ENCODE peak calls at places on chromosomes 4 and X, in eight cellular contexts. E is tibial nerve, K is stomach, J is heart left ventricle, T is fibroblast of villous mesenchyme, O is GM13976, U is kidney, Q is tibial artery. Z is an unnamed sample.

GRCh38 chr4:36332023-36332781 is 50.8 kb downstream of the DTHD1 start:
- DNase-seq in T (no peak), K (no peak), Q (no peak), O (no peak), J (no peak), E (no peak), U (no peak), Z (no peak)

GRCh38 chrX:129686422-129686948 is 31.7 kb upstream of the APLN start:
- DNase-seq in T (peak), J (peak), K (no peak), O (no peak), U (no peak), E (no peak), Q (no peak), Z (peak)

GRCh38 chr4:146330392-146330791 is 116.1 kb downstream of the REELD1 start:
- DNase-seq in T (no peak), O (no peak), J (no peak), K (no peak), U (no peak), E (no peak), Q (no peak), Z (no peak)

GRCh38 chr4:108466936-108467902 is 153.2 kb upstream of the RPL34 start:
- DNase-seq in Q (no peak), J (no peak), U (no peak), K (no peak), T (peak), O (peak), E (no peak), Z (peak)

GRCh38 chr4:15947684-15948083 is 9.1 kb upstream of the FGFBP1 start:
- DNase-seq in J (no peak), Q (no peak), E (no peak), O (no peak), T (no peak), K (no peak), U (no peak), Z (no peak)

GRCh38 chrX:119488749-119489148 is 20.5 kb downstream of the SLC25A5 start:
- DNase-seq in Q (no peak), J (no peak), O (peak), E (peak), T (peak), U (no peak), K (peak), Z (peak)

GRCh38 chr4:41575207-41575606 is 37.2 kb downstream of the LIMCH1 start:
- DNase-seq in Q (no peak), O (no peak), J (no peak), T (no peak), E (no peak), K (no peak), U (no peak), Z (no peak)

GRCh38 chr4:21134994-21135393 is 434.7 kb downstream of the PACRGL start:
- DNase-seq in Q (no peak), U (no peak), O (no peak), T (peak), J (no peak), K (no peak), E (no peak), Z (peak)

GRCh38 chr4:22739933-22740332 is 47.2 kb downstream of the GBA3 start:
- DNase-seq in Q (no peak), K (no peak), E (no peak), T (no peak), O (no peak), U (peak), J (no peak), Z (no peak)

GRCh38 chrX:13669246-13669689 is 16.3 kb downstream of the TCEANC start:
- DNase-seq in K (peak), E (peak), T (peak), O (peak), U (peak), Q (peak), J (peak), Z (peak)

GRCh38 chrX:151746502-151746901 is 12.0 kb downstream of the CNGA2 start:
- DNase-seq in E (no peak), K (no peak), O (no peak), T (no peak), Q (no peak), U (no peak), J (no peak), Z (no peak)

GRCh38 chrX:88437563-88437962 is 309.5 kb upstream of the CPXCR1 start:
- DNase-seq in J (no peak), T (no peak), O (no peak), K (no peak), U (no peak), E (no peak), Q (no peak), Z (no peak)

GRCh38 chr4:37383579-37384229 is 139.2 kb downstream of the NWD2 start:
- DNase-seq in K (no peak), O (peak), T (peak), J (no peak), Q (no peak), E (no peak), U (no peak), Z (peak)

GRCh38 chr4:56311299-56311975 is 75.9 kb downstream of the AASDH start:
- DNase-seq in J (no peak), O (no peak), E (no peak), U (no peak), T (no peak), K (no peak), Q (no peak), Z (no peak)

GRCh38 chrX:139126493-139126892 is 404.0 kb upstream of the F9 start:
- DNase-seq in U (no peak), E (no peak), O (peak), K (peak), J (no peak), Q (no peak), T (no peak), Z (no peak)

DNA sequence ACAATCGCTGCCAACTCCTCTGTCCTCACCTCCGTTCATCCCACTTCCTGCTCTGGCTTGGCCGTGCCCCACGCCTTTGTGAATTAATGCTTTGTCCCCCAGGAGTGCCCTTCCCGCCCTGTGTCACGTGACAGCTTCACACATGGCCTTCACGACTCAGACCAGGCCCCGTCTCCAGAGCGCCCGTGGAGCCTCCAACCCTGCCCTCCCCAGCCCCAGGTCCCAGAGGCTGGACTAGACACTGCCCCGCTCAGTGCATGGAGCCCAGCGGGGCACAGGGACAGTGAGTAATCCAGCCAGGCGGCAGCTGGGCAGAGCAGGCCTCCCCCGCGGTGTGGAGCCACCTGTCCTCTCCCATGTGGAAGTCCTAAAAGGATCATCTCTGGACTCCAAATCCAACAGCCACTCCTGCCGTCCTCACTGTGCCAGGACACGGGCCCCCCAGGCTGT is 7.4 kb downstream of the ADRA2C start:
- DNase-seq in O (no peak), U (no peak), K (no peak), T (no peak), J (no peak), E (no peak), Q (no peak), Z (no peak)
- TF ChIP-seq CTCF in O (no peak), U (no peak), K (no peak), T (no peak), J (no peak), E (no peak), Q (no peak), Z (no peak)

DNA sequence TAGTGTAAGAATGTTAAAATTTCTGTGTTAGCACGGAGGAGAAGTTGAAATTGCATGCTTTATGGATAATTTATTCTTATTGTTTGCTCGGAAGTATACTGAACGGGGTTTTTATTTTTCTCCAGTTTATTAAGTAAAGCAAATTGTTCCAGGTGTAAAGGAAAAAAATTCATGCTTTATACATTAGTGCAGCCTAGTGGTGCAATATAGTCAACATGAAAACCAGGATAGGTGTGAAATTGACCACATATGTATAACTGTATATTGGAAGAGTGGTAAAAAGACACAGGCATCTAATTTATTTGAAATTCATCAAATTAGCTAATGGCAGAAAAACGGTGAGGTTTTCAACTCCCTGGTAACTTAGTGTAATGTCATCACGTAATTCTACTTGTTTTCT is 959 bp downstream of the BRS3 start:
- DNase-seq in J (no peak), O (no peak), U (no peak), E (no peak), T (no peak), Q (no peak), K (no peak), Z (no peak)
- TF ChIP-seq CTCF in J (no peak), O (no peak), U (no peak), E (no peak), T (no peak), Q (no peak), K (no peak), Z (no peak)

DNA sequence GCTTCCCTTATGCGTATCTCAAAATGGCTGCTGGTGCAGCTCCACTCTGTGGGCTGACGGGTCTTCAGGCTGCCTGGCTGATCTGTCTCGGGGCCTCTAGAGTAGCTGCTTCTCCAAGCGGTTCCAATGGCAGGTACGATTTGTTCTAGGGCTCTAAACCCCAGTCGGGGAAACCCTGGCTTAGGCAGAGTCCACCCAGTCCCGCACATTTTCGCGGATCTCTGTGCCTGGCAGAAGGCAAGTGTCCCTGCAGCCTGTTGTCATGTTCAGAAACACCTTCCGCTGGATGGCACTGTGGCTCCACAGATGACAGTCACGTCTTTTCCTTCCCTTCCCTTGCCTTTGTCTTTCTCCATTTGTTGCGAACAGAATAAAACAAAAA is 54.4 kb downstream of the NBDY start:
- DNase-seq in Q (no peak), E (no peak), K (peak), U (peak), J (peak), O (no peak), T (peak), Z (no peak)
- TF ChIP-seq CTCF in Q (no peak), E (no peak), K (peak), U (no peak), J (no peak), O (peak), T (no peak), Z (no peak)

GRCh38 chr4:154029171-154029570 is 240.3 kb upstream of the SFRP2 start:
- DNase-seq in Q (no peak), K (no peak), O (no peak), J (no peak), E (no peak), T (no peak), U (no peak), Z (no peak)

GRCh38 chr4:154018659-154019058 is 229.8 kb upstream of the SFRP2 start:
- DNase-seq in O (no peak), T (no peak), Q (no peak), J (no peak), U (no peak), E (no peak), K (no peak), Z (no peak)

DNA sequence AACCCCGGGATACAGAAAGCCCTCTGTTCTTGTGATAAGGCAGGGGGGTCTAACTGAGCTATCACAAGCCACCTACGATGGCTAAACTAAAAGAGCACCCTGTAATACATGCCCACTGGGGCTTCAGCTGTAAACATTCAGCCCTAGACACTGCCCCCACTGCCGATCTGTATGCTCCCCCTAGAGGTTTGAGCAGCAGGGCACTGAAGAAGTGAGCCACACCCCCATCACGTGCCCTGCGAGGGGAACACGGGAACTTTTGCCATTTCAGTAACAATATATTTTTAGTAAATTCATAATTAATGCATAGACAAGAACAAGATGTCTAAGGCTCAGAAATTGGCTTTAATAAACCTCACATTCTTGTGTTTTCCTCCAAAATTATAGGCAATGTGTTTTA is 235.2 kb upstream of the SFRP2 start:
- DNase-seq in O (no peak), U (no peak), Q (no peak), E (no peak), J (no peak), T (no peak), K (no peak), Z (no peak)
- TF ChIP-seq CTCF in O (peak), U (no peak), Q (no peak), E (no peak), J (no peak), T (no peak), K (no peak), Z (peak)

GRCh38 chr4:81572398-81572797 is 100.7 kb upstream of the RASGEF1B start:
- DNase-seq in Q (no peak), E (no peak), K (no peak), J (no peak), U (no peak), O (no peak), T (no peak), Z (no peak)

GRCh38 chr4:81565137-81565870 is 93.6 kb upstream of the RASGEF1B start:
- DNase-seq in E (peak), O (no peak), U (peak), J (peak), K (peak), Q (peak), T (peak), Z (no peak)

GRCh38 chr4:81566076-81566663 is 94.5 kb upstream of the RASGEF1B start:
- DNase-seq in J (peak), T (no peak), O (no peak), K (no peak), U (no peak), Q (no peak), E (no peak), Z (no peak)

GRCh38 chr4:81573817-81574216 is 102.1 kb upstream of the RASGEF1B start:
- DNase-seq in U (no peak), K (no peak), Q (no peak), E (no peak), O (no peak), T (no peak), J (no peak), Z (no peak)

DNA sequence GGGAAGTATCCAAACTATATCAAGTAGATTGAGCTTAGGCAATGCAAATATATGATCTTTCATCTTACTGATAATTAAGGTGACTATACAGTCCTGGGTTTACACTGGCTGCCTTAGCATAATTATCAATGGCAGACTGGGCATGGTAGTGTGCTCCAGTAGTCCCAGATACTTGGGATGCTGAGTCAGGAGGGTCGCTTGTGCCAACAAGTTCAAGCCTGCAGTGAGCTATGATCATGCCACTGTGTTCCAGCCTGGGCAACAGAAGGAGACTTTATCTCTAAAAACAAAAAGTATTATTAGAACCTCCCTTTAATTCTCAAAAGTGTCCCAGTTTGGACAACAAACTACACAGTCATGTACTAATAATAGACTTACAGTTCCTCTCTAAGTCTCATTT is 99.4 kb upstream of the RASGEF1B start:
- DNase-seq in K (no peak), J (no peak), Q (no peak), T (no peak), O (no peak), E (no peak), U (no peak), Z (no peak)
- TF ChIP-seq CTCF in K (no peak), J (no peak), Q (no peak), T (no peak), O (no peak), E (no peak), U (no peak), Z (no peak)

DNA sequence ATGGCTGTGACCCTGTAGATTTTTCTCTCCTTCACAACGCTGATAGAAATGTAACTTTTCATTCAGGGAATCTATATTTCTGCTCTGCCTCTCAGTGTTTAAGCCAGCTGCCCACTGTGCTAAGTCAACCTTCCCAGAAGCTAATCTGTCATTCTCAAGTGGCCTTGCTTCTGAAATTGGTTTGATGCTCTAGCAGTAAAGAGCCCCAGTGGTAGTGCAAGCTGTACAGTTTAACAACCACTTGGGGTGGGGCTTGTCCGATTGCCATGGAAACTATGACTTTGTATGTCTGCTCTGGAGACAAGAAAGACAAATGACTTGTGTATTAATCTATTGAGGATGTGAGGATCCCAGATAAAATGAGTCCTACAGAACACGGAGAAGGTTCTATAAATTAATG is 620.9 kb upstream of the GALNT7 start:
- DNase-seq in K (no peak), J (no peak), E (no peak), Q (no peak), U (no peak), T (no peak), O (no peak), Z (no peak)
- TF ChIP-seq CTCF in K (no peak), J (no peak), E (no peak), Q (no peak), U (no peak), T (no peak), O (no peak), Z (no peak)

Z was measured in AG10803.